ENCODE peak calls at places on chromosome 22, in four cellular contexts. R is GM12878, X is A549, Y is K562. U is an unnamed sample.

GRCh38 chr22:43440103-43440387 is 28.2 kb downstream of the MPPED1 start:
- DNase-seq in R (no peak), X (no peak), Y (no peak), U (no peak)

GRCh38 chr22:49965291-49966040 is 4.9 kb downstream of the PIM3 start:
- DNase-seq in R (no peak), X (no peak), Y (no peak), U (no peak)

GRCh38 chr22:50599816-50600454 is 658 bp upstream of the MAPK8IP2 start:
- DNase-seq in R (no peak), X (no peak), Y (peak), U (no peak)

GRCh38 chr22:17633217-17633997 is 4.9 kb upstream of the ATP6V1E1 start:
- DNase-seq in R (no peak), X (peak), Y (peak), U (peak)

GRCh38 chr22:50308597-50308935 is 1.1 kb upstream of the PLXNB2 start:
- DNase-seq in R (no peak), X (peak), Y (peak), U (peak)

GRCh38 chr22:32698926-32699619 is 102.4 kb upstream of the TIMP3 start:
- DNase-seq in R (no peak), X (no peak), Y (no peak), U (no peak)

GRCh38 chr22:41197046-41197807 is 7.9 kb upstream of the L3MBTL2 start:
- DNase-seq in R (no peak), X (peak), Y (peak), U (peak)

GRCh38 chr22:21951062-21951461 is 1.6 kb downstream of the PPM1F start:
- DNase-seq in R (no peak), X (no peak), Y (no peak), U (no peak)

GRCh38 chr22:49721211-49721763 is 106.4 kb downstream of the BRD1 start:
- DNase-seq in R (no peak), X (no peak), Y (no peak), U (no peak)

GRCh38 chr22:45896153-45896951 is 80.6 kb downstream of the WNT7B start:
- DNase-seq in R (no peak), X (no peak), Y (no peak), U (no peak)

GRCh38 chr22:17712441-17712840 is 61.8 kb downstream of the BID start:
- DNase-seq in R (no peak), X (no peak), Y (peak), U (peak)

GRCh38 chr22:38751422-38752346 is 4.1 kb downstream of the SUN2 start:
- DNase-seq in R (peak), X (no peak), Y (no peak), U (no peak)

GRCh38 chr22:46175631-46176030 is 25.3 kb downstream of the PPARA start:
- DNase-seq in R (no peak), X (no peak), Y (no peak), U (peak)

GRCh38 chr22:39989633-39990032 is 5.1 kb upstream of the FAM83F start:
- DNase-seq in R (no peak), X (no peak), Y (no peak), U (no peak)

GRCh38 chr22:26550498-26551033 is 38.3 kb upstream of the TFIP11 start:
- DNase-seq in R (no peak), X (no peak), Y (no peak), U (peak)

GRCh38 chr22:16824718-16825687 is at the start of gene XKR3:
- DNase-seq in R (peak), X (no peak), Y (no peak), U (no peak)

GRCh38 chr22:21762712-21763581 is 27.4 kb upstream of the YPEL1 start:
- DNase-seq in R (no peak), X (no peak), Y (no peak), U (no peak)

GRCh38 chr22:25745341-25746011 is 3.5 kb downstream of the MYO18B start:
- DNase-seq in R (no peak), X (peak), Y (no peak), U (peak)

GRCh38 chr22:17536269-17536668 is 27.0 kb upstream of the SLC25A18 start:
- DNase-seq in R (no peak), X (no peak), Y (no peak), U (no peak)

GRCh38 chr22:29916007-29916544 is 33.1 kb downstream of the MTMR3 start:
- DNase-seq in R (no peak), X (no peak), Y (no peak), U (peak)

GRCh38 chr22:38867496-38868285 is 4.3 kb downstream of the CBX6 start:
- DNase-seq in R (no peak), X (no peak), Y (no peak), U (no peak)

GRCh38 chr22:36787594-36787993 is 11.7 kb upstream of the IFT27 start:
- DNase-seq in R (no peak), X (no peak), Y (no peak), U (no peak)

GRCh38 chr22:36783743-36784142 is 7.8 kb upstream of the IFT27 start:
- DNase-seq in R (no peak), X (no peak), Y (no peak), U (no peak)

GRCh38 chr22:36776722-36777121 is 803 bp upstream of the IFT27 start:
- DNase-seq in R (no peak), X (no peak), Y (no peak), U (no peak)

GRCh38 chr22:36778020-36778419 is 2.1 kb upstream of the IFT27 start:
- DNase-seq in R (no peak), X (no peak), Y (no peak), U (no peak)

GRCh38 chr22:36781656-36782627 is 6.0 kb upstream of the IFT27 start:
- DNase-seq in R (peak), X (peak), Y (peak), U (peak)
- TF ChIP-seq CEBPB in R (no peak), X (no peak), Y (no peak), U (no peak)

GRCh38 chr22:23065069-23065451 is 5.3 kb upstream of the GNAZ start:
- DNase-seq in R (no peak), X (no peak), Y (no peak), U (no peak)

GRCh38 chr22:23064381-23065068 is 5.8 kb upstream of the GNAZ start:
- DNase-seq in R (no peak), X (no peak), Y (no peak), U (no peak)

GRCh38 chr22:23065495-23066122 is 4.7 kb upstream of the GNAZ start:
- DNase-seq in R (no peak), X (no peak), Y (no peak), U (no peak)

GRCh38 chr22:23062616-23063538 is 7.4 kb upstream of the GNAZ start:
- DNase-seq in R (no peak), X (no peak), Y (no peak), U (no peak)

DNA sequence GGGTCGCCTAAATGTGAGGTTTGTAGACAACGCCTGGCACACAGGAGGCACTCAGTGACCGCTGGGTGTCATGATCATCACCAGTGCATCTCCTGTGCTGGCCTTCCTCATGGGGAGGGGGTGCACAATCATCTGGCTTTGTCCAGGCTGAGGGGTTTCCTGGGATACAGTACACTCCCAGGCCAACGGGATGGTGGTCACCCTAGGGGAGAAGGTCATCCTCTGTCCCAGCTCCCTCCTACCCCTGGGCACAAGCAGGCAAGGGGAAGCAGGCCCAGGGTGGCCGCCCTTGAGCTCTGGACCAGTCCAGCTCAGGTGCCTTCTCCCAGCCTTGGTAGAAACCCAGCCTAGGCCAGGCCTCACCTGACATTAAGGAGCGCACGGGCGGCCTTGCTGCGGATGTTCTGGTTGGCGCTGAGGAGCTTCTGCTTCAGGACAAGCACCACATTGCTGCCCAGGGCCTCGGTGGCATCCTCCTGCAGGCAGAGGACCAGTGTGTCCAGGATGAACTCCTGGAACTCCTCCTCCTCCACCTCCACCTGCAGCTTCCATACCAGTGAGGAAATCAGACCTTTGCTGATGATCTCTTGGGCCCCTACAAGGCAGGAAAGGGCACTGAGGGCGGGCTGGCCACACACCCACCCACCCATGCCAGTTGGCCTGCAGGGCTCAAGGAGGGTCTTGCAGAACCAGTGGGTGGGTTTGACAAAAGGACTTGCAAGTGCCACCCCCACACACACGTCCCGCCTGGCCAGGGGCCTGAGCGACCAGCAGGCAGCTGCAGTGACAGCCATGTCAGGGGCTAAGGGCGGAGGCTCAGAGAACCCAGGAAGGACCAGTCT is 6.6 kb upstream of the GNAZ start:
- DNase-seq in R (no peak), X (no peak), Y (no peak), U (no peak)
- TF ChIP-seq CEBPB in R (no peak), X (no peak), Y (no peak), U (no peak)

DNA sequence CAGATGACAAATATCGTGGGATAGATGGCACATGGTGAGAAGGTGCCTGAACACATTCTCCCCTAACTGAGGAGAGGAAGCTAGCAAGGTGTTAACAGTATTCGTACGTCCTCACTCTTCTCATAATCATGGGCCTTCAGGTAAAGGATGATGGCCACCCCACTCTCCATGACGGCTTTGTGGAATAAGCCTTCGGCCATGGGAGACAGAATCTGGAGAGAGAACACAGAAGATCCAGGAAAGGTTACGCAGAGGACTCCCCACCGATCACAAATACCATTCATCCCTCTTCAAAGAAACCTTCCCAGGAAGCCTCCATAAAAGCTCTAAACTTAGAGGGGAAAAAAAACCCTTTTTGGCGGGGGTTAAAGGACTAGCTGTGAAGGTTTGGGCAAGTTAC is 189.9 kb downstream of the BCR start:
- DNase-seq in R (no peak), X (no peak), Y (no peak), U (no peak)
- TF ChIP-seq CEBPB in R (no peak), X (no peak), Y (no peak), U (no peak)

GRCh38 chr22:47628477-47629272 is 866.2 kb downstream of the TBC1D22A start:
- DNase-seq in R (no peak), X (no peak), Y (no peak), U (no peak)

GRCh38 chr22:47629273-47629711 is 866.8 kb downstream of the TBC1D22A start:
- DNase-seq in R (no peak), X (no peak), Y (no peak), U (no peak)

GRCh38 chr22:47626428-47627390 is 864.3 kb downstream of the TBC1D22A start:
- DNase-seq in R (no peak), X (peak), Y (peak), U (no peak)

GRCh38 chr22:47625531-47626427 is 863.3 kb downstream of the TBC1D22A start:
- DNase-seq in R (no peak), X (no peak), Y (no peak), U (no peak)

DNA sequence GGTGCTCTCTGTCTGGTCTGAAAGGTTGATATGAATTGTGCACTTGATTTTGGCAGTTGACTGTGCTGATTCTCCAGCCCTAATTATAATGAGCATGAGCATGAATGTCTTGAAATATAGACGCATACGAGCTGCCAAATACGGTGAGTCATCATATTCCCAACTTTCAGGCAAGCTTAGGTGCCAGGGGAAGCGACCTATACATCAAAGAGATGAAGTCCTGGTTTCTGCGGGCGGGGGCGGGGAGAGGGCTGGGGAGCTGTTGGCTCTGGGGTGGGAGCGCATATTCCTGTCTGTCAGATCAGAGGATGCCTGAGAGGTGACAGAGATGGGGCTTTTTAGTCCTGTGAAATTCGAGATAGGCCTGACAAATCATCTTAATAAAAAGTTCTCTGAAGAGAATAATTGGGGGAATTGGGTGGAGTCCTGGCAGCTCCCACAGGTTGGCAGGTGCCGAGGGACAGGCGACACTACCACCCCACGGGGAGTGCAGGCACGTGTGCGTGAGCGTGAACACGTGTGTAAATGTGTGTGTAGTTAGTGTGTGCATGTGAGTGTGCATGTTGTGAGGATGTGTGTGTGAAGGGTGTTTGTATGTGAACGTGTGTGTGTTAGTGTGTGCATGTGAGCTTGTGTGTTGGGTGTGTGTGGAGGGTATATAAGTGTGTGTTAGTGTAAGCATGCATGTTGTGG is 865.3 kb downstream of the TBC1D22A start:
- DNase-seq in R (no peak), X (no peak), Y (no peak), U (no peak)
- TF ChIP-seq CEBPB in R (no peak), X (no peak), Y (no peak), U (no peak)

DNA sequence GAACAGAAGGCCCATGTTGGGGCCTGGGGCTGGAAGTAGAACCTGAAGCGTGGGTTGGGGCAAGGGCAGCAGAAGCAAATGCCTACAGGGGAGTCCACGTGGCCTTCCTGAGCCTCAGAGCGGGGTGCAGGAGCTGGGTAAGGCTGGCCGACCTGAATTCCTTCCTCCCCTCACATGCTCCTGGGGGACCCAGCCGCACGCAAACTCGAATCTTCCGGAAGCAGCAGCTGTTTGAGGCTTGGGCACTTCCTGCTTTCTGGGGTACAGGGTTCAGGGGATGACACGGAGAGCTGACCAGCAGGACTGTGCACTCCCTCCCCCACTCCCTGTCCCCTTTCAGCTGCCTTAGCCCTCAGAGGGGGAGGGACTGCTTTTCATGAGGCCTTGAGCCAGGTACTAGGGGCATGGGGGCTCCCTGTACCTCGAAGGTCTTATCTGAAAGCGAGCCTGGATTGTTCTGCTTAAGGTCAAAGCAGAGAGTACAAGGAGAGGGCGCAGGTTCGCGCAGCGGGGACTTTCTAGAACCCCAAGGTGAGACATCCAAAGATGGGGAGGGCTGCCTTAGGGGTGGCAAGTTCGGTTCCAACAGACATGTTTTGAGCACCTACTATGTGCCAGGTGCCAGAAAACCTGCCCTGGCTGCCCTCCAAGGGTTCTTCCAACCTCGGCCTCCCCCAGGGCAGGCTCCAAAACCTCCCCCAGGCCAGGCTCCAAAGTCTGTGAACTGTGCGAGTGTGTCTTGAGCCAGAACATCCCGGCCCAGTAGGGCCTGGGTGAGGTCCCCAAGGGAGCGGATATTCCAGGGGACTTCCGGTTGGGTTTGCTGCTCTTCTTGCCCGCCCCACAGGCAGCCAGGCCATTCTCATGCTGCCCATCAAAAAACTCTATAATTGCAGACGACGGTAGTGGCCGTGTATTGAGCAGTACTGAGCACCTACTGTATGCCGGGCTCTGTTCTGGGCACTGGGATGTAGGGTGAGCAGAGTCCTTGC is 1.7 kb downstream of the NCF4 start:
- DNase-seq in R (peak), X (no peak), Y (no peak), U (no peak)
- TF ChIP-seq CEBPB in R (no peak), X (no peak), Y (no peak), U (no peak)

GRCh38 chr22:27892064-27892463 is 27.0 kb downstream of the PITPNB start:
- DNase-seq in R (no peak), X (no peak), Y (no peak), U (no peak)

GRCh38 chr22:27885977-27886842 is 32.8 kb downstream of the PITPNB start:
- DNase-seq in R (no peak), X (peak), Y (peak), U (peak)

GRCh38 chr22:27883656-27884350 is 35.3 kb downstream of the PITPNB start:
- DNase-seq in R (no peak), X (no peak), Y (no peak), U (no peak)

GRCh38 chr22:27888310-27888709 is 30.7 kb downstream of the PITPNB start:
- DNase-seq in R (no peak), X (no peak), Y (no peak), U (no peak)

GRCh38 chr22:27886843-27887151 is 32.3 kb downstream of the PITPNB start:
- DNase-seq in R (no peak), X (no peak), Y (no peak), U (no peak)
- TF ChIP-seq CEBPB in R (no peak), X (no peak), Y (no peak), U (no peak)

GRCh38 chr22:48112687-48113521 is 1350.5 kb downstream of the TBC1D22A start:
- DNase-seq in R (no peak), X (peak), Y (no peak), U (no peak)
- TF ChIP-seq CEBPB in R (no peak), X (no peak), Y (no peak), U (no peak)

DNA sequence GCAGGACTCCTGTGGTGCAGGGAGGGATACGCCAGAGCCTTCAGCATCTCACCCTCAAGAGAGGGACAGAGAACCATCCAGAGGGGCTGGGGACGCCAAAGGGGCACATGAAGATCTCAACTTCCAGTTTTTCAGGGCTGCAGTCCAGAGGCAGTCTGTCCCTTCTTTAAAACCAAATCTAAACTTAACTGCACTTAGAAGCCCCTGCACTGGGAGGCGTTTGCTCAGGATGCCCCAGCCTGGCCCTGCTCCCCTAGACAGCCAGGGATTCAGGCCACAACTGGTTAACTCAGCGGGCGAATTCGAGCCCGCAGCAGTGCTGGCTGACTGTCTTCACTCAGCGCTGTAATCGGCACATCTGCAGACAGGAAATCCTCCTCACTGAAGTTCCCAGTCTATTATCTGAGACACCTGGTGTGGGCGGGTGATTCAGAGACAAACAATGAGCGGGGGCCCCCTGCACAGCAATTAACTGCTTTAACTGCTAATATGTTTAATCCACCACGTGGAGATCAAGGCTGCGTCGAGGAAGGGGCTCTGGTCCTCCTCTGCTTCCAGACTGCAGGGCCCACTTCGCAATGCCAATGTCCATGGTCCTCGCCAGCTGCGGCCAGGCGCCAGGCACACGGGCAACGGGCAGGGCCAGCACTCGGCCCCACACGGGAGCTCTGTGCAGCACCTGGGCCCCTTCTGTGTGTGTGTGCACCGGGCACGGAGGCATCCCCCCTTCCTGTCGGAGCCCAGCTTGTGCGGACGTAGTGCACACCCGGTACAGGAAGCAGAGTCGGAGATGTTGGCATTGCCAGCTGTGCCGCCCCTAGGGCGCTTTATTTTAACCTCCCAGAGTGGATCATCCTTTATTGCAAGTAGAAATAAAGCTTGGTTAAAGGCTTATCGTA is 36.9 kb upstream of the GNB1L start:
- DNase-seq in R (no peak), X (no peak), Y (peak), U (peak)
- TF ChIP-seq CEBPB in R (no peak), X (no peak), Y (no peak), U (no peak)

DNA sequence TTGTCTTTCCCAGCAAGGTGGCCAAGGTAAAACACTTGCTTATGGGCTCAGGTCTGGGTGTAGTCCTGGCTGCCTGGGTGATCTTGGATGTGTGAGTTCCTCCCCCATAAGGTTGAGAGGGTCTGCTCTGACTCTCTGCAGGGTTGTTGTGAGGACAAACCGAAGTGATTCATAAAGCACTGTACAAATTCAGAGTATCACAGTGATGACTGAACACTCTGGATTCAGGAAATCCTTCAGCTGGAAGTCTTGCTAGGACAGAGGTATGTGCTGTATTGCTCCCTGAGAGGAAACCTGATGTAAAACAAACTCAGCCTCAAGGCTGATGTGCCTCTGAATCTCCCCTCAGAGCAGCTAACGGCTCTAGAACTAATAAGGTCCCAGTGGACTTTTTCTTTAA is 220.9 kb upstream of the PITPNB start:
- DNase-seq in R (no peak), X (no peak), Y (no peak), U (peak)
- TF ChIP-seq CEBPB in R (no peak), X (no peak), Y (no peak), U (peak)